ENCODE peak calls at places on chromosome 21, in six cellular contexts. P is neural progenitor cell, N is PC-3, O is SK-N-SH, D is MM.1S, L is HCT116. J is an unnamed sample. For H3K4me1, the result is how much of the 10 kb centered on the place peaks cover.

GRCh38 chr21:29265690-29266479 is 32.8 kb upstream of the BACH1 start:
- DNase-seq in P (no peak), N (no peak), O (no peak), D (no peak), L (no peak), J (peak)

GRCh38 chr21:30689822-30690221 is 28.8 kb downstream of the KRTAP21-3 start:
- DNase-seq in P (no peak), N (no peak), O (no peak), D (no peak), L (no peak), J (no peak)

GRCh38 chr21:33948096-33948950 is 32.7 kb upstream of the ATP5PO start:
- DNase-seq in P (peak), N (peak), O (peak), D (peak), L (peak), J (peak)

GRCh38 chr21:39951183-39952101 is 84.2 kb downstream of the PCP4 start:
- DNase-seq in P (peak), N (no peak), O (no peak), D (no peak), L (no peak), J (no peak)

GRCh38 chr21:20258542-20258941 is 739.7 kb upstream of the NCAM2 start:
- DNase-seq in P (no peak), N (no peak), O (no peak), D (no peak), L (no peak), J (no peak)

GRCh38 chr21:23921670-23922418 is 1685.4 kb downstream of the MRPL39 start:
- DNase-seq in P (no peak), N (no peak), O (no peak), D (peak), L (no peak), J (no peak)

GRCh38 chr21:32844653-32845443 is 73.3 kb upstream of the PAXBP1 start:
- DNase-seq in P (peak), N (peak), O (no peak), D (no peak), L (peak), J (peak)

GRCh38 chr21:8993284-8993942 is 1528.0 kb upstream of the TPTE start:
- DNase-seq in P (no peak), N (peak), O (no peak), D (no peak), L (no peak), J (no peak)

GRCh38 chr21:44865561-44866280 is 7.8 kb downstream of the PTTG1IP start:
- DNase-seq in P (no peak), N (peak), O (no peak), D (peak), L (no peak), J (no peak)
- H3K4me1 ChIP-seq in P (under half), N (half or more), O (under half), D (under half), L (under half), J (half or more)

DNA sequence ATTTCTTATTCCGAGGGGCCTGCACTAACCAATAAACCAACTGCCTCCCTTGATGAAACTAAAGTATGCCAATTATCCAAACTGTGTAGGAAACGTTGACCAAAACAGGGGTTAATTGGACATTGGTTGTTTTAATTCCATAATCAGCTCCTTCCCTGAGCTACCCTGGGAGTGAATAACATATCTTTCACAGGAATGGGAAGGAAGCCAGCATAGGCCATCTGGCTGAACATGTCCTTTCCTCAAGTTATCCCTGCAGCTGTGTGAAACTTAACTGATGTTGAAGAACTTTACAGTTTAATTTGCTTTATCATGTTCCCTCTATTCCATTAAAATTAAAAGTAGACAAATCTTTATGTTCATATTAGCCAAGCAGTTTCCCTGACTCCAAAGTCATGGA is 75.4 kb downstream of the NRIP1 start:
- DNase-seq in P (no peak), N (no peak), O (no peak), D (no peak), L (no peak), J (peak)
- TF ChIP-seq EZH2phosphoT487 in P (no peak), N (no peak), O (no peak), D (no peak), L (no peak), J (no peak)

DNA sequence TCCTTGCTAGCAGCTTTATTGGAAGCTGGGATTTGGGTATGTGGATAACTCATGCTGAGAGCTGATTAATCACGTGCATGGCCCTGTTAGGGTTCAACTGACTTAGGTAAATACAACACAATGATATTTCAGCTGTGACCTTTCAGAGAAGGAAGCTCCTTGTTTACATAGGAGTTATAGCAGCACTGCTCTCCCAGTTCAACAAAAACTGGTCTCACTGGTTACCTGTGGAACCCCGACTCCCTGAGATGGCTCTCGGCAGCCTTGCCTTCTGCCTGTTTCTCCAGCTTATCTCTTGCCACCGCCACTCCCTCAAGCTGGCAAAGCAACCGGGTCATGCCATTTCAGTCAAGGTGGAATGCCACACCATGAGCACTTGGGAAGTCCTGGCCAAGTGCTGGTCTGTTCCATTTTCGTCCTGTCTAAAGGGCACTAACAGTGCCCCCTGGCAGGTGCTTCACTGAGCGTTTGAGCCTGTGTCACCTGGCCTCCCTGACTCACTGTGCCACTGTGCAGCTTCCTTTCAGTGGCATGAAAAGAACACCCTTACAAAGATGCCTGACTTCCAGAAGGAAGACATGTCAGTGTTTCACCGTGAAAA is 31.6 kb downstream of the DOP1B start:
- DNase-seq in P (no peak), N (peak), O (no peak), D (no peak), L (no peak), J (no peak)
- H3K9ac ChIP-seq in P (no peak), N (peak), O (no peak), D (no peak), L (no peak), J (no peak)

DNA sequence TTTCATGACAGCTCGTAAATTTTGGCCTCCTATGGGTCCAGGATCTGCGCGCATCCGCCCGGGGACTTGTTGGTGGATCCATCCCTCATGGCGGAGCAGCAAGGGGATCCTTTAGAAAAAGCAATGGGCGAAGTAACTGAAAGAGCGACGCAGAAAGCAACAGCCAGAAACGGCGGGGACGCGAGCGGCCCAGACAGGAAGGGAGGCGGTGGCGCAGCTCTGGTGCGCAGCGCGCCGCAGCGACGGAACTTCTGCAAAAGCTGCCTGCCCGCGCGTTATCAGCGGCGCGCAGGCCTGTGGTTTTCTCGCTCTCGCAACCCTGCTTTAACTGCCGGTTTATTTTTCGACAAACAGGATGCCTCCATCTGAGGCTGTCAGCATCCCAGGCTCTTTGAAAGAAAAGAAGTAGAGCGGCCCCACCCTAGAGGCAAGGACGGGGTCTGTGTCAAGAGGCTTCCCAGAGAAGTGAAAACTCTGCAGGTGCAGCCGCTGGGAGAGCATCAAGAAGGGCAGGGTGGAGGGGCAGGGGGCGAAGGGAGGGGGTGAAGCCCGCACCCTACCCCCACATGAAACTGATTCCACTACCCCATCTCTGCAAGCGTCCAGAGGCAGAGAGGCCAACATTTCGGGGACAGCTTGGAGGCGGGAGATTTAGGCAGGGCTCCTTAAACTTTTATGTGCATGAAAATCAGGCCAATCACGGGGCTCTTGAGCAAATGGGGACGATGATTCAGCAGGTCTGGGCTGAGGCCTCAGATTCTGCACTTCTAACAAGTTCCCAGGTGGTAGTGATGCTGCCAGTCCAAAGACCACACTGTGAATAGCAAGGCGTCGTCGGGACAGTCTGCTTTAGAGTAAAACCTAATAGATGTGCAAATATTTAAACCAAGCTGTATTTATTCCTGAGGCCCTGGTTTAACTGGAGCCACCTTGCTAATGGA is 22.2 kb downstream of the RUNX1 start:
- DNase-seq in P (peak), N (no peak), O (no peak), D (peak), L (no peak), J (peak)
- H3K4me1 ChIP-seq in P (under half), N (under half), O (under half), D (under half), L (under half), J (under half)

GRCh38 chr21:46035809-46036695 is 54.5 kb downstream of the COL6A1 start:
- DNase-seq in P (no peak), N (no peak), O (no peak), D (no peak), L (no peak), J (peak)
- TF ChIP-seq EZH2phosphoT487 in P (no peak), N (no peak), O (no peak), D (no peak), L (no peak), J (no peak)

DNA sequence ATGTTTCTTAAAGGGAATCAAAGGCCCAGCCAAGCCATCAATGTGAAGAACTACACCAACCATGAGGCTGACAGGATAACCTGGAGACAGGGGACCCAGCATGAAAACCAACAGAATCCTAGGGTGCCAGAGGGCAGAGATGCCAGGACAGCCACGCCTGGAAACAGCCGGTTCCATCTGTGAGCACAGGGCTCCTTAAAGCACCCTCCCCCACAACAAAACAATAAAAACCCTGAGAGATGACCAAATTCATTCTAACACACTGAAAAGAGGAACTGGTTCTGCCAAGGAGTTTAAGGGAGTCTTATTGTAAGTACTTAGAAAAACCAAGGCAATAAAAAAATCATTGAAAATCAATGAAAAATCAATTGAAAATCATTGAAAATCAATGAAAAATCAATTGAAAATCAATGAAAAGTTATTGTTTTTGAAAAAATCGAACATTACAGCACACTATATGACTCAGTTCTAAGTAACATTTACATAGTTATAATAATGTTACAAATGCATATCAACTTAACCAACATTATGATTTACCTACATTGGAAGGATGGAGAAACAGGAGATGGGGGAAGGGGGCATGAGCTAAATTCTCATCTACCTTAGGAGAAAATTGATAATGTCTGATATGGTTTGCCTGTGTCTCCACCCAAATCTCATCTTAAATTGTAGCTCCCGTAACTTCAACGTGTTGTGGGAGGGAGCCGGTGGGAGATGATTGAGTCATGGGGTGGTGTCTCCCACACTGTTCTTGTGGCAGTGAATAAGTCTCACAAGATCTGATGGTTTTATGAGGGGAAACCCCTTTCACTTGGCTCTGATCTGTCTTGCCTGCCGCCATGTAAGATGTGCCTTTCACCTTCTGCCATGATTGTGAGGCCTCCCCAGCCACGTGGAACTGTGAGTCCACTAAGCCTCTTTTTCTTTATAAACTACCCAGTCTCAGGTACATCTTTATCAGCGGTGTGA is 141.8 kb upstream of the ERG start:
- DNase-seq in P (no peak), N (no peak), O (no peak), D (no peak), L (no peak), J (no peak)
- H3K9ac ChIP-seq in P (no peak), N (no peak), O (no peak), D (no peak), L (no peak), J (peak)

DNA sequence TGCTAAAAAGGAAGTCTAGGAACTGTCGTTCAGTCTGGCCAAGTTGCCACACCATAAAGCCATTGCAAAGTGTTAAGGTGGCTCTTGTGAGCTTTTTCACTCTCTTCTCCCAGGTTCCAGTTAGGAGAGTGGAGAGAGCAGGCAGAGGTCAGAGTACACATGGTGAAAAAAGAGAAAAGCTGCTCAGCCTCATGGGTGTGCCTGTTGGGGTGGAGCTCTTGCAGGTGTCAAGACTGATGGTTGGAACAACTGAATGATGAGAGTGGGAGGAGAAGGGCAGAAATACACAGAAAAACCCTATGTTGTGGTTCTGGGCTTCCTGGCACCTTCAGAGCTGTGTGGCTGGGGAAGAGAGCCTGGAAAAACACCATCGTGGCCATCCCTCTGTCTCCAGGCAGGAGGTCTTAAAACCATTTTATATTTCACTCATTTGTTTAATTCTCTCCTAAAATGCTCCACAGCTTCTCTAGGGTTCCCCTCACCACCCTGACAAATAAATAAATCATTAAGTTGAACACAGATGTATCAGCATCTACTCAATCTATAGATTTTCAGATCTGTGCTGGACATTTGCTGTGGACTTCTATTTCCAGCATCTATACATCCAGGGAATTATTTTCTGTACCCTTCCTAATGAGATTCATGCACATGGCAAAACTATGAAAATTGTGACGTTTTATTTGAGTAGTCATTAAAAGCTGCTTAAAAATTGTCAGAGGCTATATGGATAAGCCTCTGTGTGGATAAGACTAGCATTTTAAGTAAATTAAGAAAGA is 17.5 kb downstream of the UBASH3A start:
- DNase-seq in P (no peak), N (no peak), O (no peak), D (no peak), L (no peak), J (no peak)
- H3K4me1 ChIP-seq in P (under half), N (under half), O (under half), D (under half), L (under half), J (under half)

DNA sequence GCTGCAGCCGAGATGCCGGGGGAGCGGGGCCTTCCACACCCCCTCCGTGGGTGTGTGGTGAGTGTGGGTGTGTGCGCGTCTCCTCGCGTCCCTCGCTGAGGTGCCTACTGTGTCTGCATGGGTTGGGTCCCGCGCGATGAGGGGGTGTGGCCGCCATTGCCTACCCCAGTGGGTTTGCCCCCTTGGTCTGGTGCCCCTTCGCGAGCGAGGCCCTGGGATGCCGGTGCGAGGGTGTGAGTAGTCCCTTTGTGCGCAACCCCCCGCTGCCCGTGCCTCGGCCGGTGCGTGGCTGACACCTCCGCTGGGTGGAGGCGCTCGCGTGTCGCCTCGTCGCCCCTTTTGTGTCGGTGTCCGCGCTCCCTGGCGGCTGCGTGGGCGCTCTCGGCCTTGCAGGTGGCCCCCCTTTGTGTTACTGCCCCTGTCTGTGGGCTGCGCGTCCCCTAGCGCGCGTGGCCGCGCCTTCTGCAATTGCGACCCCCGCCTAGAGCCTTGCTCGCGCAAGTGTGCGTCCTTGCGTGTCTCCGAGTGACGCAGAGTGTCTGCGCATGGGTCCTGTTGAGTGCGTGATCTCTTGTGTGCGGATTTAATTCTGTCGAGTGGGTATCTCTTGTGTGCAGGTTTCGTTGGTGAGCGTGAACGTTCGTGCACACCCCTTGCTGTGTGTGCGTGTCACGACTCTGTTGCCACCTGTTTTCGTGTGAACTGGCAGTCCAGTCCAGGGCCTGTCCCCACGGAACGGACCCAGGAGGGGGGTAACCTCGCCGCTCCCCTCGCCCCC is 552 bp downstream of the TTC3 start:
- DNase-seq in P (peak), N (peak), O (peak), D (peak), L (no peak), J (peak)
- TF ChIP-seq EZH2phosphoT487 in P (no peak), N (peak), O (no peak), D (no peak), L (no peak), J (no peak)

DNA sequence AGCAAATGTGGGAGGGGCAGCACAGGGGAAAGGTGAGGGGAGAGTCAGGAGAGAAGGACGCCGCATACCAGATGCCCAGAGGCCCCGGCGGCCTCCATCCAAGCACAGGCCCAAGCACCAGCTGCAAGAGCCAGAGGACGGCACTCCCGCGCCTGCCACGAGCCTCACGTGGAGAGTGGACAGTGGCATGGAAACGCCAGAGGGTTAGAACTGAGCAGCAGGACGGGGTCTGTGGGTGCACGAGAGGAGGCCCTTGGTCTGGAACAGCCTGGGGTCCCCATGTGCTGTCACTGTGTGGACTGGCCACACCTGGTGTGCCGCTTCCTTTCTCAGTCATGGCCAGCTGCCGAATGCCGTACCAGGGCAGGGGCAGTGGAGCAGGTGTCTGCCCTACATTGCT is 68.7 kb downstream of the AGPAT3 start:
- DNase-seq in P (no peak), N (no peak), O (no peak), D (no peak), L (no peak), J (no peak)
- H3K9ac ChIP-seq in P (no peak), N (no peak), O (no peak), D (no peak), L (no peak), J (no peak)

GRCh38 chr21:22763442-22763841 is 1765.2 kb downstream of the NCAM2 start:
- DNase-seq in P (no peak), N (no peak), O (no peak), D (no peak), L (no peak), J (no peak)

GRCh38 chr21:22758478-22758877 is 1760.3 kb downstream of the NCAM2 start:
- DNase-seq in P (no peak), N (peak), O (no peak), D (no peak), L (no peak), J (no peak)

GRCh38 chr21:22764222-22764621 is 1766.0 kb downstream of the NCAM2 start:
- DNase-seq in P (no peak), N (no peak), O (no peak), D (no peak), L (no peak), J (no peak)

GRCh38 chr21:22762463-22762862 is 1764.3 kb downstream of the NCAM2 start:
- DNase-seq in P (no peak), N (no peak), O (no peak), D (no peak), L (no peak), J (no peak)
- H3K4me1 ChIP-seq in P (under half), N (under half), O (under half), D (under half), L (under half), J (under half)

J was measured in GM23248.